ENCODE peak calls at places on chromosomes 12 and 14, in ten cellular contexts. G is fibroblast of the aortic adventitia, M is anterior cingulate cortex, I is iris pigment epithelial cell, H is COR-L47, N is amniotic stem cell, T is T1000, K is Right ventricle myocardium superior, E is astrocyte of the hippocampus, Z is chondrocyte. R is an unnamed sample.

GRCh38 chr14:22556990-22557623 is 31.9 kb downstream of the DAD1 start:
- DNase-seq in G (peak; percentile 75), M (peak; percentile 64), I (peak; percentile 58), H (peak; percentile 65), N (peak; percentile 26), T (peak; percentile 68), K (peak; percentile 89), E (peak; percentile 90), Z (no peak), R (peak; percentile 93)

GRCh38 chr14:93757185-93757584 is 31.1 kb downstream of the PRIMA1 start:
- DNase-seq in G (no peak), M (no peak), I (no peak), H (no peak), N (no peak), T (no peak), K (no peak), E (no peak), Z (no peak), R (no peak)

GRCh38 chr12:116765271-116765670 is 27.2 kb downstream of the RNFT2 start:
- DNase-seq in G (peak; percentile 8), M (no peak), I (no peak), H (no peak), N (no peak), T (no peak), K (no peak), E (peak; percentile 55), Z (no peak), R (no peak)

GRCh38 chr12:3042394-3042793 is 34.8 kb upstream of the TSPAN9 start:
- DNase-seq in G (no peak), M (no peak), I (no peak), H (no peak), N (no peak), T (no peak), K (peak; percentile 80), E (no peak), Z (no peak), R (no peak)

GRCh38 chr12:12979151-12979550 is 20.9 kb downstream of the HEBP1 start:
- DNase-seq in G (peak; percentile 68), M (no peak), I (peak; percentile 74), H (no peak), N (peak; percentile 36), T (no peak), K (no peak), E (no peak), Z (no peak), R (no peak)

GRCh38 chr14:23494223-23494622 is 24.7 kb downstream of the NGDN start:
- DNase-seq in G (peak; percentile 22), M (no peak), I (peak; percentile 80), H (peak; percentile 65), N (no peak), T (no peak), K (no peak), E (peak; percentile 80), Z (no peak), R (no peak)

GRCh38 chr14:95488376-95489162 is 27.9 kb downstream of the SYNE3 start:
- DNase-seq in G (peak; percentile 48), M (no peak), I (no peak), H (no peak), N (no peak), T (no peak), K (peak; percentile 63), E (peak; percentile 62), Z (no peak), R (no peak)

GRCh38 chr14:76050797-76051392 is 65.3 kb downstream of the IFT43 start:
- DNase-seq in G (peak; percentile 78), M (peak; percentile 37), I (peak; percentile 56), H (peak; percentile 36), N (peak; percentile 13), T (peak; percentile 23), K (no peak), E (peak; percentile 76), Z (no peak), R (peak; percentile 37)

GRCh38 chr12:27974735-27975221 is 2.2 kb upstream of the PTHLH start:
- DNase-seq in G (no peak), M (no peak), I (no peak), H (no peak), N (no peak), T (no peak), K (no peak), E (no peak), Z (no peak), R (no peak)

GRCh38 chr14:35631071-35631805 is 97.3 kb downstream of the INSM2 start:
- DNase-seq in G (no peak), M (no peak), I (peak; percentile 62), H (no peak), N (no peak), T (no peak), K (no peak), E (peak; percentile 34), Z (no peak), R (no peak)

GRCh38 chr14:55107766-55108554 is 21.1 kb upstream of the LGALS3 start:
- DNase-seq in G (peak; percentile 99), M (no peak), I (peak; percentile 98), H (no peak), N (peak; percentile 97), T (peak; percentile 76), K (peak; percentile 93), E (peak; percentile 93), Z (peak; percentile 95), R (no peak)

GRCh38 chr14:94599656-94600004 is 12.6 kb upstream of the SERPINA3 start:
- DNase-seq in G (no peak), M (no peak), I (peak; percentile 49), H (no peak), N (no peak), T (no peak), K (no peak), E (no peak), Z (peak; percentile 44), R (no peak)

GRCh38 chr12:57152408-57153038 is 5.1 kb upstream of the LRP1-AS start:
- DNase-seq in G (peak; percentile 89), M (no peak), I (peak; percentile 72), H (no peak), N (no peak), T (no peak), K (no peak), E (peak; percentile 49), Z (no peak), R (no peak)

GRCh38 chr14:90558983-90559590 is 162.3 kb downstream of the CALM1 start:
- DNase-seq in G (no peak), M (no peak), I (no peak), H (no peak), N (no peak), T (no peak), K (peak; percentile 27), E (no peak), Z (peak; percentile 72), R (no peak)

GRCh38 chr12:53958128-53958527 is 3.4 kb downstream of the HOXC12 start:
- DNase-seq in G (no peak), M (no peak), I (no peak), H (no peak), N (no peak), T (no peak), K (no peak), E (no peak), Z (no peak), R (no peak)

GRCh38 chr14:104262515-104263514 is 124.4 kb downstream of the KIF26A start:
- DNase-seq in G (no peak), M (no peak), I (no peak), H (no peak), N (no peak), T (no peak), K (no peak), E (no peak), Z (peak; percentile 67), R (no peak)

GRCh38 chr12:81888341-81888740 is 129.2 kb upstream of the PPFIA2 start:
- DNase-seq in G (no peak), M (no peak), I (peak; percentile 12), H (no peak), N (no peak), T (no peak), K (no peak), E (peak; percentile 92), Z (no peak), R (no peak)

GRCh38 chr12:65278576-65279386 is at the start of gene MSRB3:
- DNase-seq in G (peak; percentile 75), M (peak; percentile 35), I (peak; percentile 71), H (no peak), N (peak; percentile 77), T (peak; percentile 99), K (peak; percentile 87), E (peak; percentile 92), Z (peak; percentile 92), R (peak; percentile 78)

GRCh38 chr12:104006929-104007328 is 41.3 kb downstream of the TDG start:
- DNase-seq in G (peak; percentile 67), M (no peak), I (peak; percentile 77), H (no peak), N (peak; percentile 47), T (no peak), K (no peak), E (peak; percentile 61), Z (no peak), R (no peak)

GRCh38 chr14:105424861-105425260 is 5.2 kb downstream of the MTA1 start:
- DNase-seq in G (no peak), M (no peak), I (no peak), H (no peak), N (no peak), T (no peak), K (no peak), E (no peak), Z (no peak), R (no peak)

GRCh38 chr14:103871596-103872480 is 24.5 kb upstream of the PPP1R13B start:
- DNase-seq in G (no peak), M (no peak), I (no peak), H (no peak), N (no peak), T (no peak), K (peak; percentile 88), E (peak; percentile 29), Z (no peak), R (no peak)

R was measured in HuH-7.